ENCODE peak calls at places on chromosomes 16 and 17, in eight cellular contexts. B, P, G, X, V, Q, D and F are unnamed samples.

GRCh38 chr17:50707296-50708049 is at the start of gene ANKRD40:
- DNase-seq in B (peak), P (peak), G (peak), X (peak), V (peak), Q (peak), D (peak), F (peak)

GRCh38 chr16:89422905-89423630 is 67.3 kb downstream of the ANKRD11 start:
- DNase-seq in B (no peak), P (no peak), G (peak), X (no peak), V (peak), Q (no peak), D (no peak), F (no peak)

GRCh38 chr17:62824290-62825135 is 16.4 kb upstream of the MARCHF10 start:
- DNase-seq in B (peak), P (no peak), G (peak), X (no peak), V (no peak), Q (no peak), D (no peak), F (no peak)

GRCh38 chr17:9371019-9371418 is 204.6 kb downstream of the STX8 start:
- DNase-seq in B (peak), P (peak), G (no peak), X (peak), V (no peak), Q (no peak), D (no peak), F (no peak)

GRCh38 chr16:28041615-28042014 is 21.9 kb downstream of the GSG1L start:
- DNase-seq in B (no peak), P (no peak), G (no peak), X (no peak), V (no peak), Q (no peak), D (no peak), F (no peak)

GRCh38 chr16:57899771-57900661 is 70.9 kb downstream of the CNGB1 start:
- DNase-seq in B (no peak), P (peak), G (peak), X (peak), V (peak), Q (peak), D (peak), F (peak)

GRCh38 chr17:1590031-1590746 is 27.6 kb upstream of the PITPNA start:
- DNase-seq in B (no peak), P (no peak), G (peak), X (no peak), V (peak), Q (peak), D (no peak), F (no peak)

GRCh38 chr16:86142801-86143236 is 243.9 kb downstream of the IRF8 start:
- DNase-seq in B (no peak), P (no peak), G (no peak), X (no peak), V (no peak), Q (no peak), D (no peak), F (no peak)